ENCODE peak calls at places on chromosomes 4 and X, in ten cellular contexts. One of them, this sample, is unnamed.

GRCh38 chr4:67721317-67721769 is 20.4 kb upstream of the UBA6 start:
- DNase-seq in sigmoid colon: no peak
- DNase-seq in left lung: no peak
- DNase-seq in upper lobe of left lung: no peak
- DNase-seq in transverse colon: no peak
- DNase-seq in body of pancreas: no peak
- DNase-seq in heart left ventricle: no peak
- DNase-seq in esophagus squamous epithelium: no peak
- DNase-seq in coronary artery: no peak
- DNase-seq in hepatocyte: no peak
- DNase-seq in this sample: no peak

GRCh38 chr4:183186803-183187202 is 87.7 kb downstream of the WWC2 start:
- DNase-seq in esophagus squamous epithelium: no peak
- DNase-seq in body of pancreas: no peak
- DNase-seq in coronary artery: no peak
- DNase-seq in transverse colon: no peak
- DNase-seq in left lung: no peak
- DNase-seq in upper lobe of left lung: no peak
- DNase-seq in heart left ventricle: no peak
- DNase-seq in hepatocyte: no peak
- DNase-seq in sigmoid colon: no peak
- DNase-seq in this sample: no peak

GRCh38 chr4:105327222-105327621 is 146.6 kb downstream of the PPA2 start:
- DNase-seq in hepatocyte: no peak
- DNase-seq in body of pancreas: no peak
- DNase-seq in sigmoid colon: no peak
- DNase-seq in transverse colon: no peak
- DNase-seq in heart left ventricle: no peak
- DNase-seq in upper lobe of left lung: no peak
- DNase-seq in left lung: no peak
- DNase-seq in esophagus squamous epithelium: no peak
- DNase-seq in coronary artery: no peak
- DNase-seq in this sample: no peak

GRCh38 chrX:78886550-78886949 is 58.6 kb upstream of the P2RY10 start:
- DNase-seq in hepatocyte: peak; percentile 6
- DNase-seq in left lung: no peak
- DNase-seq in heart left ventricle: no peak
- DNase-seq in esophagus squamous epithelium: no peak
- DNase-seq in transverse colon: no peak
- DNase-seq in body of pancreas: no peak
- DNase-seq in coronary artery: no peak
- DNase-seq in upper lobe of left lung: no peak
- DNase-seq in sigmoid colon: no peak
- DNase-seq in this sample: no peak

GRCh38 chr4:126627255-126627654 is 1005.5 kb upstream of the INTU start:
- DNase-seq in body of pancreas: no peak
- DNase-seq in transverse colon: no peak
- DNase-seq in sigmoid colon: no peak
- DNase-seq in left lung: no peak
- DNase-seq in esophagus squamous epithelium: no peak
- DNase-seq in upper lobe of left lung: no peak
- DNase-seq in hepatocyte: no peak
- DNase-seq in heart left ventricle: no peak
- DNase-seq in coronary artery: no peak
- DNase-seq in this sample: no peak

GRCh38 chr4:151468715-151469696 is 60.0 kb downstream of the FHIP1A start:
- DNase-seq in left lung: no peak
- DNase-seq in transverse colon: no peak
- DNase-seq in sigmoid colon: no peak
- DNase-seq in hepatocyte: no peak
- DNase-seq in coronary artery: no peak
- DNase-seq in upper lobe of left lung: no peak
- DNase-seq in esophagus squamous epithelium: no peak
- DNase-seq in heart left ventricle: no peak
- DNase-seq in body of pancreas: no peak
- DNase-seq in this sample: no peak

GRCh38 chrX:37921758-37922157 is 74.4 kb upstream of the DYNLT3 start:
- DNase-seq in esophagus squamous epithelium: no peak
- DNase-seq in coronary artery: no peak
- DNase-seq in left lung: no peak
- DNase-seq in body of pancreas: no peak
- DNase-seq in sigmoid colon: no peak
- DNase-seq in heart left ventricle: no peak
- DNase-seq in transverse colon: no peak
- DNase-seq in hepatocyte: no peak
- DNase-seq in upper lobe of left lung: no peak
- DNase-seq in this sample: no peak

GRCh38 chr4:176011523-176011922 is 54.1 kb upstream of the WDR17 start:
- DNase-seq in esophagus squamous epithelium: no peak
- DNase-seq in sigmoid colon: no peak
- DNase-seq in heart left ventricle: no peak
- DNase-seq in coronary artery: no peak
- DNase-seq in upper lobe of left lung: no peak
- DNase-seq in transverse colon: no peak
- DNase-seq in left lung: no peak
- DNase-seq in body of pancreas: no peak
- DNase-seq in hepatocyte: no peak
- DNase-seq in this sample: no peak

GRCh38 chr4:159051245-159052071 is 51.4 kb upstream of the RAPGEF2 start:
- DNase-seq in hepatocyte: no peak
- DNase-seq in sigmoid colon: no peak
- DNase-seq in left lung: no peak
- DNase-seq in upper lobe of left lung: no peak
- DNase-seq in body of pancreas: no peak
- DNase-seq in esophagus squamous epithelium: no peak
- DNase-seq in coronary artery: no peak
- DNase-seq in heart left ventricle: no peak
- DNase-seq in transverse colon: no peak
- DNase-seq in this sample: no peak

GRCh38 chr4:108141213-108142045 is 27.3 kb downstream of the LEF1 start:
- DNase-seq in hepatocyte: no peak
- DNase-seq in heart left ventricle: no peak
- DNase-seq in sigmoid colon: no peak
- DNase-seq in coronary artery: no peak
- DNase-seq in transverse colon: no peak
- DNase-seq in body of pancreas: no peak
- DNase-seq in left lung: no peak
- DNase-seq in upper lobe of left lung: no peak
- DNase-seq in esophagus squamous epithelium: no peak
- DNase-seq in this sample: no peak

GRCh38 chr4:180225977-180226376 is 2017.2 kb upstream of the TENM3 start:
- DNase-seq in transverse colon: no peak
- DNase-seq in body of pancreas: no peak
- DNase-seq in coronary artery: no peak
- DNase-seq in left lung: no peak
- DNase-seq in sigmoid colon: no peak
- DNase-seq in upper lobe of left lung: no peak
- DNase-seq in esophagus squamous epithelium: no peak
- DNase-seq in heart left ventricle: no peak
- DNase-seq in hepatocyte: no peak
- DNase-seq in this sample: no peak

GRCh38 chr4:126895988-126896570 is 736.7 kb upstream of the INTU start:
- DNase-seq in transverse colon: no peak
- DNase-seq in esophagus squamous epithelium: no peak
- DNase-seq in coronary artery: no peak
- DNase-seq in hepatocyte: no peak
- DNase-seq in left lung: no peak
- DNase-seq in heart left ventricle: no peak
- DNase-seq in upper lobe of left lung: no peak
- DNase-seq in sigmoid colon: no peak
- DNase-seq in body of pancreas: no peak
- DNase-seq in this sample: no peak

GRCh38 chrX:118049713-118050112 is 66.9 kb downstream of the KLHL13 start:
- DNase-seq in transverse colon: no peak
- DNase-seq in left lung: no peak
- DNase-seq in body of pancreas: no peak
- DNase-seq in hepatocyte: no peak
- DNase-seq in heart left ventricle: no peak
- DNase-seq in sigmoid colon: no peak
- DNase-seq in coronary artery: no peak
- DNase-seq in esophagus squamous epithelium: no peak
- DNase-seq in upper lobe of left lung: no peak
- DNase-seq in this sample: no peak

GRCh38 chr4:109027016-109027500 is 264.2 kb upstream of the ETNPPL start:
- DNase-seq in body of pancreas: no peak
- DNase-seq in hepatocyte: no peak
- DNase-seq in sigmoid colon: no peak
- DNase-seq in heart left ventricle: no peak
- DNase-seq in coronary artery: no peak
- DNase-seq in upper lobe of left lung: no peak
- DNase-seq in esophagus squamous epithelium: no peak
- DNase-seq in left lung: no peak
- DNase-seq in transverse colon: no peak
- DNase-seq in this sample: no peak

GRCh38 chrX:55695227-55696018 is 22.1 kb upstream of the RRAGB start:
- DNase-seq in left lung: no peak
- DNase-seq in hepatocyte: no peak
- DNase-seq in upper lobe of left lung: no peak
- DNase-seq in heart left ventricle: no peak
- DNase-seq in sigmoid colon: no peak
- DNase-seq in esophagus squamous epithelium: no peak
- DNase-seq in coronary artery: no peak
- DNase-seq in transverse colon: no peak
- DNase-seq in body of pancreas: no peak
- DNase-seq in this sample: no peak

GRCh38 chr4:140150886-140151699 is 2.9 kb downstream of the MAML3 start:
- DNase-seq in esophagus squamous epithelium: no peak
- DNase-seq in sigmoid colon: peak; percentile 96
- DNase-seq in hepatocyte: peak; percentile 93
- DNase-seq in upper lobe of left lung: peak; percentile 95
- DNase-seq in coronary artery: peak; percentile 93
- DNase-seq in left lung: peak; percentile 93
- DNase-seq in heart left ventricle: peak; percentile 93
- DNase-seq in body of pancreas: peak; percentile 89
- DNase-seq in transverse colon: peak; percentile 87
- DNase-seq in this sample: peak; percentile 77

DNA sequence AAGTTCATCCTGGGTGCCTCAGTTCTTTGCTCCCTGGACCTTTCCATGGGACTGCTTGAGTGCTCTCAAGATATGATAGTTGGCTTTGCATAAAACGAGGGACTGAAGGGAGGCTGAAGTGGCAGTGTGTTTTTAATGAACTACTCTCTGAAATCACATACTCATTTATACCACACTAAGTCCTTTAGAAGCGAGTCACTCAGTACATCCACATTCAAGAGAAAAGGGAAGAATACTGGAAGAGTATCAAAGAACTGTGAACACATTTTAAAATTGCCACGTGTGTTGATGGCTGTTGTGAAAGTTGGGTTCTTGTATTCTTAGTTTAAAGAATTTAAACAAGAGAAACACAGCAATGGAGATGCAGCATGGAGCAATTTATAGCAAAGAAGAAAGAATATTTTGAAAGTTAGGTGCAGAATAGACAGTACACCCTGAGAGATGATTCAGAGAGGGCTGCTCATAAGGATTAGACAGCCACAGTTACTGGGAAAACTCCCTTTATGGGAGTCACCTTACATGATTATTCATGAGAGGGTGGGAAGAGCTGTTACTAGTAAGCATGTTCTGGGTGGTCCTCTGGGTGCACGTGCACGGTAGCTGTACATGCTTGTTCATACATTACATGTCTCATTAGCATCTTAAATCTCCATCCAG is 380.7 kb downstream of the ADGRL3 start:
- DNase-seq in hepatocyte: no peak
- DNase-seq in body of pancreas: no peak
- DNase-seq in sigmoid colon: no peak
- DNase-seq in left lung: no peak
- DNase-seq in esophagus squamous epithelium: no peak
- DNase-seq in heart left ventricle: no peak
- DNase-seq in coronary artery: no peak
- DNase-seq in upper lobe of left lung: no peak
- DNase-seq in transverse colon: no peak
- DNase-seq in this sample: no peak
- H3K27ac ChIP-seq in hepatocyte: no peak overlapping the region
- H3K27ac ChIP-seq in body of pancreas: no peak overlapping the region
- H3K27ac ChIP-seq in sigmoid colon: no peak overlapping the region
- H3K27ac ChIP-seq in left lung: no peak overlapping the region
- H3K27ac ChIP-seq in esophagus squamous epithelium: no peak overlapping the region
- H3K27ac ChIP-seq in heart left ventricle: no peak overlapping the region
- H3K27ac ChIP-seq in coronary artery: no peak overlapping the region
- H3K27ac ChIP-seq in upper lobe of left lung: no peak overlapping the region
- H3K27ac ChIP-seq in transverse colon: no peak overlapping the region
- H3K27ac ChIP-seq in this sample: no peak overlapping the region

DNA sequence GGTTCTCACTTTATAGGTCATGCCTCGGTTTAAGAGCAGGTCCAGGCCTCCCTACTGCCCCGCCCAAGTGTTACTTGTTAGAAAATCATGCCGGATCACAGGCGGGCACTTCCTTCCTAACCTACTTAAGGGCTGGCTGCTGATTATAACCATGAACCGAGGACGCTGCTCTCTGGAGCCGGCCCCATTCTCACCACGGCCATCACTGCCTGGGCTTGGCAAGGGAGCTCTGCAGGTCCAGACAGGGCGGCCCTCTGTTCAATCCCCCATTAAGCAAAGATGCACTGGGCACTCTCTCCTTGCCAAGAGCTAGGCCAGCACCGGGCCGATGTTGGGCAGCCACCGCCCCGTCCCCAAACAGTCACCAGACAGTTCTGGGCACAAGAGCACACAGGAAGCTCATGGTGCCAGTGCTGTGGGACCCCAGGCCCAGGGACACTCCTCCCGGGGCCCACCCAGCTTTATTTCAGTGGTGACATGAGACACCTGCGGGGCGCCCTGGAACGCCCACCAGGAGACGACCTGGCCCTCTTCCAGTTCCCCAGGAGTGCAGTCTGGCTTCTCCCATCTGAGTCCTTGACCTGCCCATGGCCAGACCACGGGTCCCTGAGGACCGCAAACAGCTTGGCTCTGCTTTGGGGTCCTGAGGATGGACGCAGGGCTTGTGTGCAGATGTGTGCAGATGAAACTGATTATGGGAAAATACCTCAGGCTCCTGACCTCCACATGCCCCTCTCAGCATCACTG is 44.0 kb downstream of the ABLIM2 start:
- DNase-seq in upper lobe of left lung: no peak
- DNase-seq in hepatocyte: no peak
- DNase-seq in sigmoid colon: no peak
- DNase-seq in body of pancreas: peak; percentile 28
- DNase-seq in left lung: peak; percentile 45
- DNase-seq in transverse colon: peak; percentile 46
- DNase-seq in coronary artery: no peak
- DNase-seq in heart left ventricle: peak; percentile 25
- DNase-seq in esophagus squamous epithelium: no peak
- DNase-seq in this sample: no peak
- H3K27ac ChIP-seq in upper lobe of left lung: no peak overlapping the region
- H3K27ac ChIP-seq in hepatocyte: no peak overlapping the region
- H3K27ac ChIP-seq in sigmoid colon: no peak overlapping the region
- H3K27ac ChIP-seq in body of pancreas: peak overlapping the region; percentile 72
- H3K27ac ChIP-seq in left lung: no peak overlapping the region
- H3K27ac ChIP-seq in transverse colon: peak overlapping the region; percentile 87
- H3K27ac ChIP-seq in coronary artery: no peak overlapping the region
- H3K27ac ChIP-seq in heart left ventricle: no peak overlapping the region
- H3K27ac ChIP-seq in esophagus squamous epithelium: peak overlapping the region; percentile 52
- H3K27ac ChIP-seq in this sample: no peak overlapping the region

GRCh38 chrX:66163849-66164401 is at the start of gene HEPH:
- DNase-seq in heart left ventricle: no peak
- DNase-seq in hepatocyte: peak; percentile 36
- DNase-seq in upper lobe of left lung: no peak
- DNase-seq in left lung: no peak
- DNase-seq in esophagus squamous epithelium: no peak
- DNase-seq in transverse colon: peak; percentile 25
- DNase-seq in sigmoid colon: no peak
- DNase-seq in body of pancreas: no peak
- DNase-seq in coronary artery: no peak
- DNase-seq in this sample: no peak
- H3K27ac ChIP-seq in heart left ventricle: no peak within 1 kb of the TSS
- H3K27ac ChIP-seq in hepatocyte: peak within 1 kb of the TSS; percentile 93
- H3K27ac ChIP-seq in upper lobe of left lung: no peak within 1 kb of the TSS
- H3K27ac ChIP-seq in left lung: no peak within 1 kb of the TSS
- H3K27ac ChIP-seq in esophagus squamous epithelium: peak within 1 kb of the TSS; percentile 25
- H3K27ac ChIP-seq in transverse colon: peak within 1 kb of the TSS; percentile 72
- H3K27ac ChIP-seq in sigmoid colon: peak within 1 kb of the TSS; percentile 78
- H3K27ac ChIP-seq in body of pancreas: no peak within 1 kb of the TSS
- H3K27ac ChIP-seq in coronary artery: peak within 1 kb of the TSS; percentile 19
- H3K27ac ChIP-seq in this sample: peak within 1 kb of the TSS; percentile 2

GRCh38 chrX:46793386-46794143 is 34.6 kb upstream of the SLC9A7 start:
- DNase-seq in transverse colon: no peak
- DNase-seq in heart left ventricle: no peak
- DNase-seq in upper lobe of left lung: no peak
- DNase-seq in hepatocyte: no peak
- DNase-seq in sigmoid colon: no peak
- DNase-seq in coronary artery: no peak
- DNase-seq in esophagus squamous epithelium: no peak
- DNase-seq in left lung: no peak
- DNase-seq in body of pancreas: no peak
- DNase-seq in this sample: no peak
- H3K27ac ChIP-seq in transverse colon: no peak overlapping the region
- H3K27ac ChIP-seq in heart left ventricle: no peak overlapping the region
- H3K27ac ChIP-seq in upper lobe of left lung: no peak overlapping the region
- H3K27ac ChIP-seq in hepatocyte: no peak overlapping the region
- H3K27ac ChIP-seq in sigmoid colon: no peak overlapping the region
- H3K27ac ChIP-seq in coronary artery: no peak overlapping the region
- H3K27ac ChIP-seq in esophagus squamous epithelium: peak overlapping the region; percentile 85
- H3K27ac ChIP-seq in left lung: peak overlapping the region; percentile 58
- H3K27ac ChIP-seq in body of pancreas: peak overlapping the region; percentile 2
- H3K27ac ChIP-seq in this sample: no peak overlapping the region